ENCODE peak calls at places on chromosomes 6 and 20, in nine cellular contexts. Q is thoracic aorta; S is left ventricle myocardium inferior; H is AG04450; K is MM.1S; T is ovary; Y is lung; I is spleen; A is effector memory CD4-positive, alpha-beta T cell. B is an unnamed sample. For H3K27me3, the result is how much of the 10 kb centered on the place peaks cover.

GRCh38 chr20:60254901-60255411 is 296.7 kb downstream of the CDH26 start:
- DNase-seq in Q (no peak), S (no peak), H (peak), K (no peak), T (no peak), Y (no peak), I (no peak), A (no peak), B (no peak)

GRCh38 chr6:140040391-140040790 is 665.9 kb upstream of the CITED2 start:
- DNase-seq in Q (no peak), S (no peak), H (no peak), K (no peak), T (no peak), Y (no peak), I (no peak), A (no peak), B (no peak)

GRCh38 chr20:13858496-13859270 is 73.9 kb downstream of the NDUFAF5 start:
- DNase-seq in Q (no peak), S (no peak), H (no peak), K (no peak), T (no peak), Y (no peak), I (no peak), A (no peak), B (no peak)

GRCh38 chr6:16978686-16979085 is 123.2 kb upstream of the STMND1 start:
- DNase-seq in Q (no peak), S (no peak), H (no peak), K (no peak), T (no peak), Y (no peak), I (no peak), A (no peak), B (no peak)

GRCh38 chr20:37521091-37521771 is at the start of gene NNAT:
- DNase-seq in Q (no peak), S (no peak), H (no peak), K (no peak), T (no peak), Y (no peak), I (no peak), A (no peak), B (no peak)

GRCh38 chr20:504632-505075 is 38.9 kb downstream of the CSNK2A1 start:
- DNase-seq in Q (no peak), S (no peak), H (no peak), K (no peak), T (no peak), Y (no peak), I (no peak), A (no peak), B (no peak)

GRCh38 chr20:17995967-17996819 is 27.4 kb downstream of the MGME1 start:
- DNase-seq in Q (peak), S (no peak), H (no peak), K (peak), T (peak), Y (peak), I (peak), A (peak), B (peak)

GRCh38 chr20:49969234-49969633 is 13.5 kb upstream of the SNAI1 start:
- DNase-seq in Q (no peak), S (no peak), H (no peak), K (peak), T (no peak), Y (no peak), I (no peak), A (no peak), B (no peak)

GRCh38 chr6:118649918-118650499 is 1.4 kb downstream of the CEP85L start:
- DNase-seq in Q (no peak), S (no peak), H (no peak), K (no peak), T (no peak), Y (no peak), I (no peak), A (no peak), B (no peak)

GRCh38 chr20:36950432-36951197 is 893 bp downstream of the SAMHD1 start:
- DNase-seq in Q (no peak), S (peak), H (no peak), K (peak), T (no peak), Y (peak), I (no peak), A (peak), B (peak)

GRCh38 chr6:142913511-142914047 is 31.4 kb downstream of the HIVEP2 start:
- DNase-seq in Q (no peak), S (no peak), H (no peak), K (peak), T (no peak), Y (no peak), I (peak), A (peak), B (peak)

GRCh38 chr6:116008470-116009229 is 52.0 kb downstream of the FRK start:
- DNase-seq in Q (peak), S (no peak), H (no peak), K (no peak), T (no peak), Y (no peak), I (no peak), A (no peak), B (no peak)

GRCh38 chr20:1764136-1765033 is 106.8 kb upstream of the SIRPG start:
- DNase-seq in Q (peak), S (peak), H (peak), K (peak), T (peak), Y (peak), I (peak), A (peak), B (peak)

GRCh38 chr6:132712366-132712765 is 1.5 kb downstream of the VNN1 start:
- DNase-seq in Q (no peak), S (no peak), H (no peak), K (no peak), T (no peak), Y (no peak), I (no peak), A (no peak), B (no peak)

GRCh38 chr6:5511924-5512323 is 250.6 kb downstream of the FARS2 start:
- DNase-seq in Q (no peak), S (no peak), H (peak), K (no peak), T (no peak), Y (no peak), I (no peak), A (no peak), B (no peak)

GRCh38 chr6:38459291-38459690 is 180.4 kb downstream of the BTBD9 start:
- DNase-seq in Q (no peak), S (no peak), H (peak), K (no peak), T (no peak), Y (no peak), I (no peak), A (no peak), B (no peak)

GRCh38 chr6:88166493-88166900 is 350 bp upstream of the CNR1 start:
- DNase-seq in Q (no peak), S (no peak), H (no peak), K (no peak), T (peak), Y (no peak), I (peak), A (no peak), B (no peak)
- H3K27me3 ChIP-seq in Q (under half), S (half or more), H (under half), K (under half), T (under half), Y (under half), I (under half), A (under half), B (under half)

GRCh38 chr6:32083812-32084768 is 25.0 kb downstream of the TNXB start:
- DNase-seq in Q (no peak), S (no peak), H (no peak), K (no peak), T (no peak), Y (no peak), I (no peak), A (no peak), B (no peak)

GRCh38 chr6:32082951-32083350 is 26.2 kb downstream of the TNXB start:
- DNase-seq in Q (no peak), S (peak), H (no peak), K (no peak), T (no peak), Y (peak), I (peak), A (no peak), B (no peak)

GRCh38 chr6:32086661-32087573 is 22.2 kb downstream of the TNXB start:
- DNase-seq in Q (no peak), S (no peak), H (peak), K (no peak), T (peak), Y (no peak), I (no peak), A (no peak), B (no peak)

GRCh38 chr6:32085759-32086458 is 23.2 kb downstream of the TNXB start:
- DNase-seq in Q (no peak), S (no peak), H (no peak), K (no peak), T (no peak), Y (no peak), I (peak), A (no peak), B (no peak)

DNA sequence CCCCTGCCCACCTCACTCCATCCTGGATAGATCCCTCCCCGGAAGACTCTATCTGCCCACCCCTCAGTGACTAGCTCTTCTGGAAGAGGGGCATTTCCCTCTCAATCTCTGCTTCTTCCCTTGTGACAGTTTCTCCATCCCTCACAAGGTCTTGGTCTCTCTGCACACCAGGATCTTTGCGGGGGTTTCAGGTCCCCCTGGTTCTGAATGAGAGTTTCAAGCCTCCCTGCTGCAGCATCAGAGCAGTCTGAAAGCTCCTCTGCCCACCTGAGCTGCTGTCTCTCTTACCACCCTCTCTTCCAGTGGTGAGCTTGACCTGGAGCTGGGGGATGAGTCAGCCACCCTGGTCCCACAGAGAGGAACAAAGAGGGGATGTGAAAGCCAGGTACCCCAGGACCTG is 24.4 kb downstream of the TNXB start:
- DNase-seq in Q (no peak), S (no peak), H (no peak), K (no peak), T (no peak), Y (no peak), I (no peak), A (no peak), B (no peak)
- H3K27me3 ChIP-seq in Q (under half), S (under half), H (half or more), K (half or more), T (under half), Y (under half), I (under half), A (under half), B (under half)

GRCh38 chr6:29924731-29925130 is 17.6 kb upstream of the HLA-A start:
- DNase-seq in Q (no peak), S (no peak), H (no peak), K (no peak), T (no peak), Y (no peak), I (no peak), A (no peak), B (no peak)

GRCh38 chr6:29926795-29927427 is 15.4 kb upstream of the HLA-A start:
- DNase-seq in Q (no peak), S (peak), H (no peak), K (peak), T (peak), Y (peak), I (peak), A (peak), B (peak)

GRCh38 chr6:29925341-29926080 is 16.8 kb upstream of the HLA-A start:
- DNase-seq in Q (no peak), S (no peak), H (no peak), K (no peak), T (peak), Y (no peak), I (no peak), A (no peak), B (no peak)

GRCh38 chr6:29926081-29926794 is 16.1 kb upstream of the HLA-A start:
- DNase-seq in Q (no peak), S (peak), H (no peak), K (no peak), T (peak), Y (no peak), I (no peak), A (no peak), B (no peak)

DNA sequence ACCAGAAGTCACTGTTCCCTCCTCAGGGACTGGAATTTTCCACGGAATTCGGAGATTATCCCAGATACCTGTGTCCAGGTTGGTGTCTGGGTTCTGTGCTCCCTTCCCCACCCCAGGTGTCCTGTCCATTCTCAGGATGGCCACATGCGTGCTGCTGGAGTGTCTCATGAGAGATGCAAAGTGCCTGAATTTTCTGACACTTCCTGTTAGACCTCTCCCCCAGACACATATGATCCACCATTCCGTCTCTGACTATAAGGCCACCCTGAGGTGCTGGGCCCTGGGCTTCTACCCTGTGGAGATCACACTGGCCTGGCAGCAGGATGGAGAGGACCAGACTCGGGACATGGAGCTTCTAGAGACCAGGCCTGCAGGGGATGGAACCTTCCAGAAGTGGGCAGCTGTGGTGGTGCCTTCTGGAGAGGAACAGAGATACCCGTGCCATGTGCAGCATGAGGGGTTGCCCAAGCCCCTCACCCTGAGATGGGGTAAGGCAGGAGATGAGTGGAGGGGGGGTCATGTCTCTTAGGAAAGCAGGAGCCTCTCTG is 14.4 kb upstream of the HLA-A start:
- DNase-seq in Q (no peak), S (no peak), H (no peak), K (no peak), T (no peak), Y (no peak), I (no peak), A (no peak), B (no peak)
- H3K27me3 ChIP-seq in Q (under half), S (under half), H (under half), K (under half), T (under half), Y (under half), I (under half), A (under half), B (under half)

GRCh38 chr20:11919046-11919445 is 1.4 kb downstream of the BTBD3 start:
- DNase-seq in Q (no peak), S (peak), H (no peak), K (peak), T (no peak), Y (no peak), I (no peak), A (no peak), B (no peak)

GRCh38 chr20:11919571-11919970 is 1.9 kb downstream of the BTBD3 start:
- DNase-seq in Q (no peak), S (no peak), H (no peak), K (peak), T (no peak), Y (no peak), I (no peak), A (no peak), B (no peak)

GRCh38 chr20:11917663-11918062 is at the start of gene BTBD3:
- DNase-seq in Q (peak), S (peak), H (peak), K (peak), T (no peak), Y (peak), I (no peak), A (no peak), B (no peak)

GRCh38 chr20:11920083-11920482 is 2.4 kb downstream of the BTBD3 start:
- DNase-seq in Q (no peak), S (no peak), H (no peak), K (no peak), T (no peak), Y (no peak), I (no peak), A (no peak), B (no peak)

DNA sequence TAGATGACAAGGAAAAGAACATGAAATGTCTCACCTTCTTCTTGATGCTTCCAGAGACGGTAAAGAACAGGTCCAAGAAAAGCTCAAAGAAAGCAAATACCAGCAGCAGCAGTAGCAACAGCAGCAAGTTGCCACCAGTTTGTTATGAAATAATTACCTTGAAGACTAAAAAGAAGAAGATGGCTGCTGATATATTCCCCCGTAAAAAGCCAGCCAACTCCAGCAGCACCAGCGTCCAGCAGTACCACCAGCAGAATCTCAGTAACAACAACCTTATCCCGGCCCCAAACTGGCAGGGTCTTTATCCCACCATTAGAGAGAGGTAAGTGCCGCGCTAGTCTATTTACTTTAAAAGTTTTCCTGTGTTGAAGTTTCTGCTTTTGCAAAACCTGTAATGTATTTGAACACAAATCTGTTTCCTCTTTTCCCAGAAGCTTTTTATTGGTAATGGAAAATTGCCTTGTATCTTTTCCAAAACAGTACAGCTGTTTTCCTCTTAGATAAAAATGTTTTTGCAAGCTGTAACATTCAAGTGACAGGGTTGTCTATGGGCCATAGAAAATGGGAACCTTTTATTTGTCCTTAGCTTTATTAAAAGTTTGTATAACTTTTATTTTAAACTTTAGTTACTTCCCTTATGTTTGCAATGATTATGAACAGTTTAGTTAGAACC is 723 bp downstream of the BTBD3 start:
- DNase-seq in Q (no peak), S (no peak), H (no peak), K (no peak), T (no peak), Y (no peak), I (no peak), A (no peak), B (no peak)
- H3K27me3 ChIP-seq in Q (under half), S (under half), H (under half), K (under half), T (under half), Y (under half), I (under half), A (under half), B (under half)